ENCODE peak calls at places on chromosomes 4 and X, in five cellular contexts. E is endodermal cell, H is psoas muscle, X is cardiac muscle cell, B is upper lobe of right lung. M is an unnamed sample. For H3K4me1, the result is how much of the 10 kb centered on the place peaks cover.

GRCh38 chr4:176656108-176656507 is 136.6 kb downstream of the VEGFC start:
- DNase-seq in E (no peak), H (no peak), X (no peak), B (no peak), M (no peak)

GRCh38 chrX:140503714-140504351 is 1.0 kb downstream of the SOX3 start:
- DNase-seq in E (peak), H (no peak), X (peak), B (no peak), M (no peak)

GRCh38 chrX:54695231-54695630 is 102.8 kb downstream of the ITIH6 start:
- DNase-seq in E (no peak), H (no peak), X (peak), B (no peak), M (no peak)

GRCh38 chr4:48985976-48986653 is at the start of gene CWH43:
- DNase-seq in E (peak), H (no peak), X (no peak), B (peak), M (peak)

GRCh38 chr4:143455211-143455610 is 58.3 kb upstream of the SMARCA5 start:
- DNase-seq in E (no peak), H (no peak), X (peak), B (no peak), M (no peak)

GRCh38 chr4:17027495-17027894 is 129.1 kb upstream of the LDB2 start:
- DNase-seq in E (no peak), H (no peak), X (peak), B (no peak), M (no peak)

GRCh38 chr4:151169900-151170299 is 70.5 kb downstream of the RPS3A start:
- DNase-seq in E (no peak), H (no peak), X (peak), B (no peak), M (no peak)

GRCh38 chr4:122819708-122820449 is 6.8 kb upstream of the FGF2 start:
- DNase-seq in E (no peak), H (no peak), X (peak), B (no peak), M (no peak)

GRCh38 chrX:130552444-130553073 is 150.8 kb downstream of the RBMX2 start:
- DNase-seq in E (no peak), H (no peak), X (no peak), B (no peak), M (no peak)

GRCh38 chrX:38332505-38332904 is 5.2 kb upstream of the RPGR start:
- DNase-seq in E (no peak), H (no peak), X (no peak), B (no peak), M (no peak)

GRCh38 chr4:64940698-64941097 is 531.4 kb upstream of the TECRL start:
- DNase-seq in E (no peak), H (no peak), X (no peak), B (no peak), M (no peak)

GRCh38 chr4:6990661-6991060 is 52.5 kb upstream of the TADA2B start:
- DNase-seq in E (no peak), H (no peak), X (no peak), B (no peak), M (no peak)

DNA sequence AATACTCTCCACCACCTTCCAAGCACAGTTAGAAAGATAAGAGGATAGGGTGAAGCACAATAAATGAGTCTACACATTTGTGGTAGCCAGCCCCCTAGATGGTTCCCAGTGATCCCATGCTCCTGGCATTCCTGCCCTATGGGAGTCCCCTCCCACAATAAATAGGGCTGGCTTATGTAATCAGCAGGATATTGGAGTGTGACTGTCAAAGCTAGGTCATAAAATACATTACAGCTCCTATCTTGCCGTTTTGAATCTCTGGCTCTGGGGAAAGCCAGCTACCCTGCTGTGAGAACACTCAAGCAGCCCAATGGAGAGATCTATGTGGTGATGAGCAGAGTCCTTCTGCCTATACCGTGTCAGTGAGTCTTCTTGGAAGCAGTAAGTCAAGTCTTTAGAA is 198.7 kb upstream of the NOCT start:
- DNase-seq in E (peak), H (no peak), X (no peak), B (no peak), M (no peak)
- H3K27ac ChIP-seq in E (no peak), H (no peak), X (no peak), B (no peak), M (no peak)

GRCh38 chr4:87053064-87053693 is 118.4 kb downstream of the AFF1 start:
- DNase-seq in E (no peak), H (no peak), X (no peak), B (no peak), M (no peak)
- H3K4me1 ChIP-seq in E (under half), H (half or more), X (under half), B (under half), M (under half)

DNA sequence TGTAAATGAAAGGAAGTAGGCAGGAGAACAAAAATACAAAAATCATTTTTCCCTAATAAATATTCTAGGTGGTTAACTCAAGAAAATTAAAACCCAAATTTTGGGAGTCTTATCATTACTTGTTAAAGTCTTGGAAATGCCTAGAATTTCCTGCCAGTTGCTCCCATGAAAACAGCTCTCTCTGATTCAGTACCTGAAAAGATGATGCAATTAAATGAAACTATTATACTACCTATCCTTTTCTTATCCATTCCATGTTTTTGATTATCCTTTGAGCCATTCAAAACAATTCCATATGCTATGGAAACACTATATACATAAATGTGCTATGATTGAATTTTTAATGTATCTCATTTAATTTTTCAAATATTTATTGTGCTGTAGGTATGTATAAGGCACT is 50.5 kb upstream of the AMELX start:
- DNase-seq in E (no peak), H (no peak), X (no peak), B (no peak), M (no peak)
- H3K27ac ChIP-seq in E (no peak), H (no peak), X (no peak), B (no peak), M (no peak)

GRCh38 chrX:108511721-108512120 is 72.1 kb downstream of the COL4A5 start:
- DNase-seq in E (no peak), H (no peak), X (peak), B (no peak), M (no peak)

GRCh38 chrX:108516184-108516583 is 76.5 kb downstream of the COL4A5 start:
- DNase-seq in E (no peak), H (no peak), X (peak), B (no peak), M (no peak)
- H3K4me1 ChIP-seq in E (under half), H (under half), X (under half), B (under half), M (under half)

GRCh38 chr4:183407128-183407585 is 37.3 kb upstream of the CDKN2AIP start:
- DNase-seq in E (peak), H (peak), X (peak), B (peak), M (peak)
- H3K27ac ChIP-seq in E (peak), H (no peak), X (no peak), B (peak), M (no peak)

DNA sequence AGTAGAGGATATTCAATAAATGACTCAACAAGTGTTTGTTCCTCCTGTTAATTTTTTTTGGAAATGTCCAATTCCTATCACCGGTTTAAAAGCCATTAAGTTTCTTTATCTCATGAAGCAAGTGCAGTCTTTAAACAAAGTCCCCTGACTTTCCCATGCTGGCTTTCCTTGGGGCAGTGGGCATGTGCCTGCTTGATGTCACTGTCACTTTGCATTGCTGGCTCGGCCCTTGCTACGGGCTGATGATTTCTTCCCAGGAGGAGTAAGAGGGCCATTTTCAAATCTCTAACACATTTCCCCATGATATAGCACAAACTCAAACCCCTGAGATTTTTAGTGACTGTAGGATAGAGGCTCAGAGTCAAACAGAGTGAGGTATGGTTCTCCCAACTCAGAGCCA is 275.8 kb upstream of the TENM3 start:
- DNase-seq in E (no peak), H (no peak), X (no peak), B (no peak), M (no peak)
- H3K4me1 ChIP-seq in E (under half), H (under half), X (under half), B (under half), M (under half)

GRCh38 chr4:40967550-40967949 is 217.8 kb downstream of the NSUN7 start:
- DNase-seq in E (no peak), H (no peak), X (no peak), B (no peak), M (no peak)
- H3K27ac ChIP-seq in E (no peak), H (no peak), X (no peak), B (no peak), M (peak)

GRCh38 chr4:39357002-39357401 is 9.2 kb downstream of the RFC1 start:
- DNase-seq in E (no peak), H (no peak), X (no peak), B (no peak), M (no peak)
- H3K4me1 ChIP-seq in E (under half), H (under half), X (under half), B (under half), M (under half)

GRCh38 chr4:8443801-8444200 is 3.2 kb downstream of the TRMT44 start:
- DNase-seq in E (no peak), H (no peak), X (no peak), B (no peak), M (no peak)
- H3K27ac ChIP-seq in E (no peak), H (no peak), X (peak), B (no peak), M (no peak)

GRCh38 chrX:31233941-31234496 is 162.2 kb upstream of the FTHL17 start:
- DNase-seq in E (peak), H (no peak), X (no peak), B (no peak), M (no peak)
- H3K4me1 ChIP-seq in E (under half), H (under half), X (under half), B (under half), M (under half)